ENCODE peak calls at places on chromosomes 5 and 9, in nine cellular contexts. D, W, V, S, M, H, N, O and U are unnamed samples.

GRCh38 chr5:76901522-76901921 is 51.3 kb upstream of the CRHBP start:
- DNase-seq in D (no peak), W (no peak), V (no peak), S (no peak), M (no peak), H (no peak), N (no peak), O (no peak), U (no peak)

GRCh38 chr5:82513739-82514138 is 235.6 kb upstream of the RPS23 start:
- DNase-seq in D (no peak), W (no peak), V (no peak), S (no peak), M (no peak), H (no peak), N (no peak), O (no peak), U (no peak)

GRCh38 chr9:124810513-124811355 is 33.8 kb downstream of the OLFML2A start:
- DNase-seq in D (no peak), W (peak), V (no peak), S (peak), M (no peak), H (no peak), N (no peak), O (no peak), U (peak)

GRCh38 chr5:153884266-153884957 is 154.3 kb downstream of the FAM114A2 start:
- DNase-seq in D (no peak), W (no peak), V (no peak), S (no peak), M (no peak), H (no peak), N (no peak), O (no peak), U (no peak)

GRCh38 chr9:133137451-133138231 is 16.6 kb upstream of the RALGDS start:
- DNase-seq in D (peak), W (no peak), V (no peak), S (no peak), M (no peak), H (no peak), N (peak), O (no peak), U (no peak)

GRCh38 chr5:154214236-154215106 is 23.9 kb downstream of the GALNT10 start:
- DNase-seq in D (no peak), W (peak), V (no peak), S (no peak), M (no peak), H (no peak), N (no peak), O (no peak), U (peak)

GRCh38 chr9:12854218-12854617 is 79.4 kb downstream of the LURAP1L start:
- DNase-seq in D (no peak), W (no peak), V (no peak), S (no peak), M (no peak), H (no peak), N (no peak), O (no peak), U (no peak)

GRCh38 chr9:98317134-98317857 is 61.8 kb upstream of the TBC1D2 start:
- DNase-seq in D (no peak), W (peak), V (no peak), S (no peak), M (no peak), H (no peak), N (no peak), O (no peak), U (no peak)

GRCh38 chr5:53362521-53362941 is 117.9 kb upstream of the FST start:
- DNase-seq in D (no peak), W (peak), V (no peak), S (no peak), M (no peak), H (no peak), N (no peak), O (no peak), U (peak)

GRCh38 chr9:20419552-20419951 is 202.7 kb downstream of the MLLT3 start:
- DNase-seq in D (no peak), W (no peak), V (no peak), S (no peak), M (no peak), H (no peak), N (no peak), O (no peak), U (no peak)

GRCh38 chr5:17229308-17229707 is 11.9 kb downstream of the BASP1 start:
- DNase-seq in D (no peak), W (no peak), V (no peak), S (no peak), M (no peak), H (no peak), N (no peak), O (no peak), U (no peak)

GRCh38 chr9:77793909-77794308 is 145.8 kb upstream of the GNA14 start:
- DNase-seq in D (no peak), W (peak), V (no peak), S (no peak), M (no peak), H (no peak), N (no peak), O (no peak), U (no peak)

DNA sequence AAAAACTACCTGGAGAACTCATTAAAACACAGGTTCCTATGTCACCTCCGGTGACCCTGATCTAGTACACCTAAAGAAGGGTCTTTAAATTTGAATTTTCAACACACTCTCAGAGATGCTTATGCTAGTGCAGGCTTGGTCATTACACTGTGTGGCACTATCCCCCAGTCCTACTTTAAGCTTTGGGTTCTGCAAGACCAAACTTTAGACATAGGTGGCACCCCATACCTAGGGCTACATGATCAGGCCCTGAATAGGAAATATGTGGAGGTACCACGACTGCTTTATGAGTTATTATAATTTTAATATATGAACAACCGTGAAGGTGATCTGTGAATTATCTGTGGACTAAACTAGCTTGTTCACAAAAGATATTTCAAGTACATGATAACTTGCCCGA is 201.3 kb upstream of the OR13F1 start:
- DNase-seq in D (no peak), W (no peak), V (no peak), S (no peak), M (no peak), H (no peak), N (no peak), O (no peak), U (no peak)
- TF ChIP-seq CTCF in D (no peak), W (no peak), V (no peak), S (no peak), M (no peak), H (no peak), N (no peak), O (no peak), U (no peak)

GRCh38 chr5:139658928-139659667 is 10.9 kb downstream of the CXXC5 start:
- DNase-seq in D (peak), W (peak), V (no peak), S (peak), M (no peak), H (no peak), N (no peak), O (no peak), U (no peak)

GRCh38 chr5:139660916-139661814 is 13.0 kb downstream of the CXXC5 start:
- DNase-seq in D (peak), W (peak), V (peak), S (peak), M (no peak), H (peak), N (peak), O (peak), U (peak)

GRCh38 chr5:139660105-139660915 is 12.2 kb downstream of the CXXC5 start:
- DNase-seq in D (peak), W (no peak), V (no peak), S (peak), M (no peak), H (no peak), N (peak), O (no peak), U (no peak)

GRCh38 chr5:139658501-139658927 is 10.4 kb downstream of the CXXC5 start:
- DNase-seq in D (no peak), W (no peak), V (no peak), S (no peak), M (no peak), H (no peak), N (no peak), O (no peak), U (no peak)

DNA sequence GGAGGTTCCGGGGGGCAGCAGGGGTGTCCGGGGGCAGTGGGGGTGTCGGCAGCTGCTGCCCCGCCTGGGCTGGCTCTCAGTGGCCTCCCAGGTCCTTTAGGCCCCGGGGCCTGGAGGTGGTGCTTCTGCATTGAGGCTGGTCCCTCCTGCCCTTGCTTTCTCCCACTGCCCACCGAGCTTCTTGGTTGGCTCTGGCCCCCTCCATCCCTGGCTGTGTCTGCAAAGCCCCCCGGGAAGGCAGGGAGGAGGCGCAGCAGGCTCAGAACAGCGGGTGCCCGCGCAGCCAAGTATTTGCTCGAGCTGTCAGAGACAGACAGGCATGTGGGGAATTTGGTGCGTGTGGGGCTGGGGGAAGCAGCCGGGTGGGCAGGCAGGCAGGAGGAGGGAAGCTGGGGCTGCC is 11.5 kb downstream of the CXXC5 start:
- DNase-seq in D (no peak), W (no peak), V (no peak), S (no peak), M (no peak), H (no peak), N (no peak), O (no peak), U (no peak)
- H3K4me3 ChIP-seq in D (peak), W (peak), V (no peak), S (peak), M (peak), H (no peak), N (peak), O (no peak), U (peak)

GRCh38 chr5:89934069-89934468 is 475.5 kb downstream of the CETN3 start:
- DNase-seq in D (no peak), W (no peak), V (no peak), S (no peak), M (peak), H (no peak), N (no peak), O (no peak), U (no peak)

GRCh38 chr5:89929834-89930233 is 479.7 kb downstream of the CETN3 start:
- DNase-seq in D (no peak), W (no peak), V (no peak), S (no peak), M (no peak), H (no peak), N (no peak), O (no peak), U (peak)

GRCh38 chr5:89930591-89931383 is 478.8 kb downstream of the CETN3 start:
- DNase-seq in D (no peak), W (peak), V (no peak), S (no peak), M (peak), H (no peak), N (no peak), O (no peak), U (peak)

GRCh38 chr5:89929173-89929572 is 480.4 kb downstream of the CETN3 start:
- DNase-seq in D (no peak), W (no peak), V (no peak), S (no peak), M (no peak), H (no peak), N (no peak), O (no peak), U (no peak)

DNA sequence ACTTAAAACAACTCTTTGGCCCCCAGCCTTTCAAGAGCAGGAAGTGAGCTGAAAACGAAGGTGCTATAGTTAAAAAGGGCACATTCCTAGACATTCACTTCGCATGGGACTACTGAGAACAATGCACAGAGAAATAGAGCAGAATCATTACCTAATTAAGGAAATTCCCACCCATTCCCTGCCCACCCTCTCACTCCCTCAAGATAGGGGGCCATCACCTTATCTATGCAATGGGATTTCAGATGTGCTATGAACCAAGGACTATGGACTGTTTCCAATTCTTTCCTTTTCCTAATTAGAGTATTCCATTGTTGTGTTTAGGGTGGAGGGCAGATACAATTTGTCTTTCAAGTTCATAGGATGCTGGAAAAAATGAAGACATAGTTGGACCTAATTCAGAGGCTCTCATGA is 476.8 kb downstream of the CETN3 start:
- DNase-seq in D (no peak), W (no peak), V (no peak), S (no peak), M (no peak), H (no peak), N (no peak), O (no peak), U (no peak)
- TF ChIP-seq CTCF in D (no peak), W (no peak), V (no peak), S (no peak), M (no peak), H (no peak), N (no peak), O (no peak), U (no peak)

GRCh38 chr9:5013379-5013778 is 28.3 kb downstream of the JAK2 start:
- DNase-seq in D (no peak), W (peak), V (no peak), S (no peak), M (no peak), H (peak), N (no peak), O (no peak), U (no peak)

GRCh38 chr9:5002811-5003210 is 17.7 kb downstream of the JAK2 start:
- DNase-seq in D (no peak), W (peak), V (no peak), S (no peak), M (no peak), H (no peak), N (no peak), O (no peak), U (no peak)

GRCh38 chr9:5008206-5008605 is 23.1 kb downstream of the JAK2 start:
- DNase-seq in D (no peak), W (no peak), V (no peak), S (no peak), M (no peak), H (no peak), N (no peak), O (no peak), U (no peak)
- H3K4me3 ChIP-seq in D (no peak), W (no peak), V (no peak), S (no peak), M (no peak), H (no peak), N (no peak), O (no peak), U (no peak)

GRCh38 chr5:124920909-124921666 is 174.6 kb upstream of the ZNF608 start:
- DNase-seq in D (no peak), W (no peak), V (no peak), S (no peak), M (no peak), H (no peak), N (no peak), O (no peak), U (no peak)
- TF ChIP-seq CTCF in D (no peak), W (no peak), V (no peak), S (no peak), M (no peak), H (no peak), N (no peak), O (no peak), U (no peak)

DNA sequence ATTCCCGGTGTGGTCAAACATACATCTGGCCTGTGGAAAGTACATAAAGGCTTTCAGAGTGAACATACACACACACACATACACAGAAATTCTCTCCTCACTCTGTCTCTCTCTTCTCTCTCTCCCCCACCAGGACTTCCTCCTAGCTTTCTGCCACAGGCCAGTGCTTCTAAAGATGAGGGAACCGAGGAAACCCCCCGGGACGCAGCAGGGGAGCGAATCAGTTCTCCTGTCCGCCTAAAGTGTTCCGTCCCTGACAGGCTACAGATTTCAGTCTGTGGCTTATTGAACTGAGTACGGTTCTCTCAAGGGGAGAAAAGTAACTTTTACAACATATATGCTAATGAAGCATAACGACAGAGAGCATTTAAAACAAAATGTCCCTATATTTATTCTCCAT is 75.8 kb downstream of the MED27 start:
- DNase-seq in D (no peak), W (no peak), V (no peak), S (no peak), M (peak), H (no peak), N (no peak), O (no peak), U (no peak)
- H3K4me3 ChIP-seq in D (no peak), W (no peak), V (no peak), S (no peak), M (no peak), H (no peak), N (no peak), O (no peak), U (no peak)

DNA sequence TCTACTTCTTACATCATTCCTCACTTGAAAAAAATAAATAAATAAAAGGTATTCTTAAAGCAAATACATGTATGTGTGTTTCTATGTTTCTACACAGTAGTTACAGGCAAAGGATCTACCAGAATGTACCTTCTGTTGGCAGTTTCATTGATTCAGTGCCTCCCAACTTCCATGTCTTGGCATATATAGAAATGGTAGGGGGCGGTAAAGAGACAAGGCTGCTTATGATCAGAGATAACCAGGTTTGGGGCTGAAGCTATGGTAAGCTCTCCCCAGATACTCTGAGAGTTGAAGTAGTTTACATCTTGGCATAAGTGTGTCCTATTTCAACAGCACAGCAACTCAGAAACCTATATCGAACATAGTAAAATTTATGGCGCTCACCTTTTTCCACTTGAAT is 1075.4 kb upstream of the C9orf72 start:
- DNase-seq in D (no peak), W (no peak), V (no peak), S (no peak), M (no peak), H (no peak), N (no peak), O (no peak), U (no peak)
- TF ChIP-seq CTCF in D (no peak), W (no peak), V (no peak), S (no peak), M (peak), H (no peak), N (no peak), O (no peak), U (no peak)